ENCODE peak calls at places on chromosomes 11 and 22, in six cellular contexts. D is IMR-90, S is NB4, V is uterus, F is psoas muscle, E is BE2C. Q is an unnamed sample.

GRCh38 chr11:68313574-68314202 is 1.3 kb downstream of the LRP5 start:
- DNase-seq in D (peak; percentile 30), S (peak; percentile 74), F (no peak), V (no peak), E (no peak), Q (no peak)

GRCh38 chr11:86934933-86935579 is 20.1 kb downstream of the FZD4 start:
- DNase-seq in E (no peak), D (peak; percentile 46), F (no peak), V (no peak), S (no peak), Q (no peak)

GRCh38 chr11:2793781-2794418 is 91.7 kb downstream of the CDKN1C start:
- DNase-seq in E (no peak), D (no peak), S (no peak), F (peak; percentile 5), V (peak; percentile 9), Q (no peak)

GRCh38 chr11:11786234-11786633 is 55.5 kb upstream of the USP47 start:
- DNase-seq in S (peak; percentile 47), V (no peak), D (no peak), F (no peak), E (no peak), Q (no peak)

GRCh38 chr11:75689861-75690641 is 21.2 kb upstream of the MAP6 start:
- DNase-seq in S (peak; percentile 36), E (no peak), V (no peak), D (no peak), F (no peak), Q (no peak)

GRCh38 chr22:21926728-21927127 is 25.9 kb downstream of the PPM1F start:
- DNase-seq in D (no peak), S (no peak), F (no peak), E (no peak), V (no peak), Q (no peak)

GRCh38 chr11:34223021-34223813 is 117.8 kb downstream of the NAT10 start:
- DNase-seq in F (peak; percentile 67), V (peak; percentile 85), S (peak; percentile 90), D (peak; percentile 87), E (no peak), Q (no peak)

GRCh38 chr11:2700415-2701211 is 819 bp upstream of the KCNQ1OT1 start:
- DNase-seq in F (peak; percentile 81), D (no peak), S (peak; percentile 56), E (peak; percentile 57), V (peak; percentile 61), Q (no peak)

GRCh38 chr11:67449116-67449844 is 3.2 kb downstream of the GPR152 start:
- DNase-seq in E (no peak), F (no peak), V (no peak), D (no peak), S (peak; percentile 51), Q (no peak)

GRCh38 chr22:46801331-46801811 is 38.9 kb downstream of the TBC1D22A start:
- DNase-seq in D (no peak), V (no peak), F (no peak), E (no peak), S (no peak), Q (no peak)

GRCh38 chr11:17939542-17939941 is 73.3 kb downstream of the SERGEF start:
- DNase-seq in E (no peak), F (no peak), D (no peak), V (no peak), S (no peak), Q (no peak)

GRCh38 chr11:88827018-88827676 is 238.6 kb downstream of the GRM5 start:
- DNase-seq in S (no peak), F (no peak), D (no peak), E (no peak), V (no peak), Q (no peak)

GRCh38 chr11:128291835-128292234 is 295.5 kb downstream of the ETS1 start:
- DNase-seq in V (no peak), S (no peak), E (no peak), D (no peak), F (no peak), Q (no peak)

GRCh38 chr11:115489466-115489865 is 14.7 kb downstream of the CADM1 start:
- DNase-seq in V (no peak), F (no peak), D (no peak), E (no peak), S (no peak), Q (no peak)

GRCh38 chr11:71462726-71463125 is 9.7 kb downstream of the NADSYN1 start:
- DNase-seq in D (no peak), S (no peak), V (no peak), E (no peak), F (no peak), Q (no peak)

GRCh38 chr22:17974703-17975372 is 49.5 kb downstream of the MICAL3 start:
- DNase-seq in S (no peak), F (no peak), D (no peak), V (no peak), E (no peak), Q (no peak)

GRCh38 chr11:86660011-86660595 is 12.3 kb downstream of the ME3 start:
- DNase-seq in E (no peak), D (peak; percentile 77), S (no peak), V (no peak), F (no peak), Q (no peak)

GRCh38 chr11:68331338-68331947 is 19.1 kb downstream of the LRP5 start:
- DNase-seq in S (no peak), D (no peak), F (no peak), V (no peak), E (peak; percentile 27), Q (no peak)

GRCh38 chr11:117983163-117983475 is 3.1 kb upstream of the IL10RA start:
- DNase-seq in S (no peak), E (no peak), D (no peak), V (no peak), F (no peak), Q (no peak)

GRCh38 chr11:128603752-128604472 is 16.6 kb upstream of the ETS1 start:
- DNase-seq in E (no peak), F (no peak), D (no peak), S (peak; percentile 39), V (no peak), Q (no peak)

GRCh38 chr22:43698403-43698802 is 113.7 kb downstream of the EFCAB6 start:
- DNase-seq in E (no peak), S (no peak), D (no peak), F (no peak), V (no peak), Q (no peak)

GRCh38 chr11:102293873-102294601 is 23.2 kb upstream of the BIRC3 start:
- DNase-seq in S (peak; percentile 58), D (peak; percentile 66), V (no peak), E (no peak), F (no peak), Q (no peak)
- H3K4me3 ChIP-seq in S (no peak overlapping the region), D (no peak overlapping the region), V (no peak overlapping the region), E (no peak overlapping the region), F (no peak overlapping the region), Q (no peak overlapping the region)

GRCh38 chr11:116731097-116731761 is 41.6 kb downstream of the BUD13 start:
- DNase-seq in F (no peak), E (peak; percentile 50), D (peak; percentile 10), S (no peak), V (no peak), Q (no peak)
- TF ChIP-seq CTCF in F (no peak), E (peak; percentile 17), D (no peak), S (no peak), V (no peak), Q (no peak)

GRCh38 chr22:36360011-36360410 is 27.8 kb downstream of the MYH9 start:
- DNase-seq in F (no peak), V (no peak), D (no peak), E (no peak), S (no peak), Q (no peak)
- H3K4me3 ChIP-seq in F (no peak overlapping the region), V (no peak overlapping the region), D (no peak overlapping the region), E (no peak overlapping the region), S (no peak overlapping the region), Q (no peak overlapping the region)

GRCh38 chr11:27705873-27706820 is 5.9 kb upstream of the BDNF start:
- DNase-seq in S (peak; percentile 37), V (no peak), E (no peak), D (peak; percentile 64), F (no peak), Q (no peak)
- TF ChIP-seq CTCF in S (peak; percentile 81), V (peak; percentile 5), E (peak; percentile 67), D (peak; percentile 48), F (peak; percentile 39), Q (peak; percentile 88)